ENCODE peak calls at places on chromosomes 4 and X, in ten cellular contexts. S, R, C, W, F, I, V, H, J and Z are unnamed samples.
A peak's percentile ranks its signal among the peaks of the same experiment; 100 is the strongest.

GRCh38 chr4:15455290-15455689 is 14.4 kb upstream of the CC2D2A start:
- DNase-seq in V (no peak), W (no peak), F (peak; percentile 73), J (no peak), I (peak; percentile 51), R (peak; percentile 75), C (no peak), S (peak; percentile 15), H (no peak), Z (no peak)

GRCh38 chr4:156838761-156839160 is 132.8 kb downstream of the PDGFC start:
- DNase-seq in C (no peak), H (no peak), I (no peak), R (no peak), W (no peak), J (no peak), V (no peak), F (no peak), S (no peak), Z (no peak)

GRCh38 chrX:1378306-1378758 is 13.6 kb downstream of the SLC25A6 start:
- DNase-seq in I (no peak), R (peak; percentile 52), C (no peak), F (no peak), J (no peak), H (no peak), W (no peak), S (no peak), V (no peak), Z (no peak)

GRCh38 chrX:122982521-122982920 is 201.6 kb upstream of the GRIA3 start:
- DNase-seq in W (no peak), F (no peak), J (no peak), H (no peak), C (no peak), V (no peak), R (no peak), S (no peak), I (no peak), Z (no peak)

GRCh38 chr4:62117879-62118278 is 917.8 kb downstream of the ADGRL3 start:
- DNase-seq in S (no peak), I (no peak), C (no peak), V (no peak), R (no peak), F (no peak), J (no peak), H (no peak), W (no peak), Z (no peak)

GRCh38 chr4:88818650-88819470 is 121.2 kb upstream of the NAP1L5 start:
- DNase-seq in J (no peak), V (peak; percentile 46), I (no peak), S (peak; percentile 41), F (peak; percentile 28), R (peak; percentile 58), C (no peak), W (peak; percentile 33), H (peak; percentile 26), Z (peak; percentile 24)

GRCh38 chrX:66050140-66050569 is 10.3 kb upstream of the VSIG4 start:
- DNase-seq in S (no peak), W (no peak), V (no peak), C (no peak), R (no peak), I (no peak), F (no peak), H (no peak), J (no peak), Z (no peak)

GRCh38 chr4:75542824-75543223 is 13.0 kb upstream of the ODAPH start:
- DNase-seq in V (no peak), C (no peak), R (no peak), J (no peak), I (peak; percentile 31), H (no peak), W (peak; percentile 57), F (peak; percentile 60), S (peak; percentile 61), Z (no peak)

GRCh38 chr4:133154725-133155124 is 5.6 kb downstream of the PCDH10 start:
- DNase-seq in I (no peak), J (no peak), S (peak; percentile 37), C (no peak), F (peak; percentile 49), W (no peak), V (peak; percentile 33), H (no peak), R (no peak), Z (no peak)

GRCh38 chrX:103608305-103608963 is 671 bp downstream of the TCEAL3 start:
- DNase-seq in I (no peak), S (no peak), H (no peak), R (no peak), W (no peak), V (peak; percentile 2), J (no peak), C (no peak), F (no peak), Z (no peak)

GRCh38 chrX:81202413-81202794 is 502 bp downstream of the SH3BGRL start:
- DNase-seq in J (peak; percentile 15), R (no peak), V (no peak), F (peak; percentile 3), S (peak; percentile 10), H (no peak), I (no peak), W (peak; percentile 4), C (no peak), Z (no peak)

GRCh38 chrX:50081282-50081955 is 119.4 kb downstream of the AKAP4 start:
- DNase-seq in V (peak; percentile 23), C (no peak), S (peak; percentile 5), R (peak; percentile 66), W (peak; percentile 15), J (no peak), H (peak; percentile 1), F (peak; percentile 5), I (no peak), Z (no peak)

GRCh38 chrX:80879916-80880315 is 70.2 kb upstream of the BRWD3 start:
- DNase-seq in H (no peak), S (peak; percentile 0), V (no peak), I (peak; percentile 27), W (peak; percentile 0), R (no peak), C (no peak), J (no peak), F (peak; percentile 13), Z (no peak)

GRCh38 chr4:1237981-1238675 is 10.8 kb downstream of the CTBP1 start:
- DNase-seq in H (no peak), S (no peak), R (peak; percentile 52), I (no peak), V (no peak), F (no peak), J (no peak), W (no peak), C (no peak), Z (no peak)

GRCh38 chr4:83231620-83232056 is 53.0 kb downstream of the COQ2 start:
- DNase-seq in J (no peak), I (no peak), F (no peak), W (peak; percentile 88), R (no peak), C (no peak), H (no peak), V (no peak), S (peak; percentile 68), Z (peak; percentile 32)

GRCh38 chr4:100913685-100914084 is 395.9 kb upstream of the EMCN start:
- DNase-seq in I (no peak), W (no peak), H (no peak), R (no peak), S (no peak), F (no peak), V (no peak), J (no peak), C (no peak), Z (no peak)

GRCh38 chr4:155143512-155143911 is 64.9 kb upstream of the NPY2R start:
- DNase-seq in C (no peak), S (no peak), I (no peak), W (no peak), F (no peak), H (no peak), V (no peak), J (no peak), R (no peak), Z (no peak)

GRCh38 chrX:96685205-96686099 is 810 bp downstream of the DIAPH2 start:
- DNase-seq in F (peak; percentile 24), J (no peak), H (peak; percentile 56), R (peak; percentile 55), V (peak; percentile 11), I (no peak), W (peak; percentile 44), S (peak; percentile 51), C (peak; percentile 65), Z (peak; percentile 56)

GRCh38 chr4:16967722-16968121 is 69.3 kb upstream of the LDB2 start:
- DNase-seq in S (peak; percentile 16), J (no peak), F (peak; percentile 67), H (no peak), R (no peak), V (no peak), C (no peak), I (peak; percentile 44), W (peak; percentile 48), Z (no peak)

GRCh38 chr4:153110739-153111138 is 93.5 kb upstream of the TRIM2 start:
- DNase-seq in W (no peak), V (no peak), C (peak; percentile 39), I (no peak), R (no peak), H (no peak), S (no peak), F (no peak), J (no peak), Z (no peak)

GRCh38 chrX:51798701-51799100 is 55.5 kb downstream of the GSPT2 start:
- DNase-seq in R (no peak), F (no peak), V (no peak), H (no peak), W (no peak), C (no peak), S (no peak), I (no peak), J (no peak), Z (no peak)

GRCh38 chr4:147136308-147136707 is 190.6 kb upstream of the TTC29 start:
- DNase-seq in R (no peak), I (no peak), C (no peak), H (no peak), W (no peak), J (no peak), V (no peak), F (no peak), S (no peak), Z (no peak)

GRCh38 chrX:47573334-47574095 is 8.7 kb upstream of the TIMP1 start:
- DNase-seq in F (peak; percentile 61), I (no peak), R (no peak), S (peak; percentile 47), C (no peak), J (no peak), V (peak; percentile 45), H (no peak), W (peak; percentile 48), Z (no peak)

GRCh38 chr4:149985981-149986380 is 92.3 kb upstream of the DCLK2 start:
- DNase-seq in V (no peak), W (no peak), R (no peak), F (no peak), I (no peak), C (no peak), J (no peak), H (no peak), S (no peak), Z (no peak)

GRCh38 chr4:185541251-185541671 is 6.0 kb upstream of the PDLIM3 start:
- DNase-seq in C (no peak), V (no peak), F (no peak), S (no peak), J (no peak), W (no peak), H (no peak), I (no peak), R (no peak), Z (no peak)